ENCODE peak calls at places on chromosomes 4 and X, in nine cellular contexts. One of them, this sample, is unnamed. For H3K4me1, the result is how much of the 10 kb centered on the place peaks cover.

GRCh38 chr4:57119054-57119651 is 9.0 kb upstream of the IGFBP7 start:
- DNase-seq in A549: peak
- DNase-seq in heart left ventricle: peak
- DNase-seq in body of pancreas: peak
- DNase-seq in tibial nerve: peak
- DNase-seq in gastrocnemius medialis: peak
- DNase-seq in sigmoid colon: peak
- DNase-seq in esophagus squamous epithelium: no peak
- DNase-seq in Peyer's patch: no peak
- DNase-seq in this sample: no peak

GRCh38 chrX:135477576-135477975 is 42.9 kb upstream of the INTS6L start:
- DNase-seq in A549: peak
- DNase-seq in heart left ventricle: peak
- DNase-seq in body of pancreas: peak
- DNase-seq in tibial nerve: peak
- DNase-seq in gastrocnemius medialis: no peak
- DNase-seq in sigmoid colon: peak
- DNase-seq in esophagus squamous epithelium: no peak
- DNase-seq in Peyer's patch: no peak
- DNase-seq in this sample: no peak

GRCh38 chrX:96619588-96619987 is 65.1 kb upstream of the DIAPH2 start:
- DNase-seq in A549: no peak
- DNase-seq in heart left ventricle: no peak
- DNase-seq in body of pancreas: no peak
- DNase-seq in tibial nerve: no peak
- DNase-seq in gastrocnemius medialis: no peak
- DNase-seq in sigmoid colon: no peak
- DNase-seq in esophagus squamous epithelium: no peak
- DNase-seq in Peyer's patch: no peak
- DNase-seq in this sample: no peak

GRCh38 chrX:48956728-48957414 is 536 bp downstream of the OTUD5 start:
- DNase-seq in A549: no peak
- DNase-seq in heart left ventricle: no peak
- DNase-seq in body of pancreas: no peak
- DNase-seq in tibial nerve: no peak
- DNase-seq in gastrocnemius medialis: no peak
- DNase-seq in sigmoid colon: no peak
- DNase-seq in esophagus squamous epithelium: no peak
- DNase-seq in Peyer's patch: no peak
- DNase-seq in this sample: no peak

GRCh38 chrX:123422875-123423274 is 238.8 kb downstream of the GRIA3 start:
- DNase-seq in A549: peak
- DNase-seq in heart left ventricle: no peak
- DNase-seq in body of pancreas: peak
- DNase-seq in tibial nerve: no peak
- DNase-seq in gastrocnemius medialis: no peak
- DNase-seq in sigmoid colon: no peak
- DNase-seq in esophagus squamous epithelium: no peak
- DNase-seq in Peyer's patch: no peak
- DNase-seq in this sample: no peak

GRCh38 chr4:170007113-170007512 is 19.1 kb downstream of the MFAP3L start:
- DNase-seq in A549: no peak
- DNase-seq in heart left ventricle: no peak
- DNase-seq in body of pancreas: no peak
- DNase-seq in tibial nerve: no peak
- DNase-seq in gastrocnemius medialis: peak
- DNase-seq in sigmoid colon: no peak
- DNase-seq in esophagus squamous epithelium: no peak
- DNase-seq in Peyer's patch: no peak
- DNase-seq in this sample: no peak

GRCh38 chrX:56248492-56248891 is 16.3 kb downstream of the KLF8 start:
- DNase-seq in A549: peak
- DNase-seq in heart left ventricle: no peak
- DNase-seq in body of pancreas: peak
- DNase-seq in tibial nerve: no peak
- DNase-seq in gastrocnemius medialis: no peak
- DNase-seq in sigmoid colon: peak
- DNase-seq in esophagus squamous epithelium: no peak
- DNase-seq in Peyer's patch: peak
- DNase-seq in this sample: no peak

GRCh38 chrX:5867778-5868177 is 360.9 kb downstream of the NLGN4X start:
- DNase-seq in A549: no peak
- DNase-seq in heart left ventricle: no peak
- DNase-seq in body of pancreas: no peak
- DNase-seq in tibial nerve: no peak
- DNase-seq in gastrocnemius medialis: no peak
- DNase-seq in sigmoid colon: no peak
- DNase-seq in esophagus squamous epithelium: no peak
- DNase-seq in Peyer's patch: no peak
- DNase-seq in this sample: no peak

GRCh38 chr4:54099287-54099958 is 540 bp upstream of the GSX2 start:
- DNase-seq in A549: no peak
- DNase-seq in heart left ventricle: no peak
- DNase-seq in body of pancreas: no peak
- DNase-seq in tibial nerve: no peak
- DNase-seq in gastrocnemius medialis: no peak
- DNase-seq in sigmoid colon: no peak
- DNase-seq in esophagus squamous epithelium: no peak
- DNase-seq in Peyer's patch: no peak
- DNase-seq in this sample: no peak

GRCh38 chr4:143406523-143406922 is 69.8 kb downstream of the GAB1 start:
- DNase-seq in A549: no peak
- DNase-seq in heart left ventricle: no peak
- DNase-seq in body of pancreas: peak
- DNase-seq in tibial nerve: peak
- DNase-seq in gastrocnemius medialis: peak
- DNase-seq in sigmoid colon: peak
- DNase-seq in esophagus squamous epithelium: peak
- DNase-seq in Peyer's patch: peak
- DNase-seq in this sample: no peak

GRCh38 chr4:7333024-7333780 is 101.5 kb downstream of the PSAPL1 start:
- DNase-seq in A549: no peak
- DNase-seq in heart left ventricle: peak
- DNase-seq in body of pancreas: no peak
- DNase-seq in tibial nerve: no peak
- DNase-seq in gastrocnemius medialis: no peak
- DNase-seq in sigmoid colon: no peak
- DNase-seq in esophagus squamous epithelium: no peak
- DNase-seq in Peyer's patch: no peak
- DNase-seq in this sample: no peak

GRCh38 chr4:185204238-185204910 is 574 bp upstream of the CFAP97 start:
- DNase-seq in A549: peak
- DNase-seq in heart left ventricle: no peak
- DNase-seq in body of pancreas: no peak
- DNase-seq in tibial nerve: no peak
- DNase-seq in gastrocnemius medialis: no peak
- DNase-seq in sigmoid colon: no peak
- DNase-seq in esophagus squamous epithelium: no peak
- DNase-seq in Peyer's patch: no peak
- DNase-seq in this sample: no peak

GRCh38 chr4:71524746-71525145 is 185.9 kb downstream of the SLC4A4 start:
- DNase-seq in A549: no peak
- DNase-seq in heart left ventricle: no peak
- DNase-seq in body of pancreas: no peak
- DNase-seq in tibial nerve: no peak
- DNase-seq in gastrocnemius medialis: no peak
- DNase-seq in sigmoid colon: no peak
- DNase-seq in esophagus squamous epithelium: no peak
- DNase-seq in Peyer's patch: no peak
- DNase-seq in this sample: no peak

GRCh38 chr4:164350086-164350485 is 403.8 kb upstream of the SMIM31 start:
- DNase-seq in A549: no peak
- DNase-seq in heart left ventricle: no peak
- DNase-seq in body of pancreas: no peak
- DNase-seq in tibial nerve: no peak
- DNase-seq in gastrocnemius medialis: no peak
- DNase-seq in sigmoid colon: no peak
- DNase-seq in esophagus squamous epithelium: no peak
- DNase-seq in Peyer's patch: no peak
- DNase-seq in this sample: no peak

GRCh38 chrX:86002076-86002896 is 45.1 kb downstream of the CHM start:
- DNase-seq in A549: peak
- DNase-seq in heart left ventricle: no peak
- DNase-seq in body of pancreas: no peak
- DNase-seq in tibial nerve: no peak
- DNase-seq in gastrocnemius medialis: no peak
- DNase-seq in sigmoid colon: no peak
- DNase-seq in esophagus squamous epithelium: no peak
- DNase-seq in Peyer's patch: peak
- DNase-seq in this sample: no peak

GRCh38 chr4:155734065-155734464 is 24.8 kb upstream of the GUCY1B1 start:
- DNase-seq in A549: no peak
- DNase-seq in heart left ventricle: no peak
- DNase-seq in body of pancreas: no peak
- DNase-seq in tibial nerve: no peak
- DNase-seq in gastrocnemius medialis: no peak
- DNase-seq in sigmoid colon: no peak
- DNase-seq in esophagus squamous epithelium: no peak
- DNase-seq in Peyer's patch: no peak
- DNase-seq in this sample: no peak

GRCh38 chr4:157217708-157218107 is 2.8 kb upstream of the GRIA2 start:
- DNase-seq in A549: peak
- DNase-seq in heart left ventricle: no peak
- DNase-seq in body of pancreas: no peak
- DNase-seq in tibial nerve: no peak
- DNase-seq in gastrocnemius medialis: no peak
- DNase-seq in sigmoid colon: no peak
- DNase-seq in esophagus squamous epithelium: no peak
- DNase-seq in Peyer's patch: no peak
- DNase-seq in this sample: no peak

GRCh38 chrX:108582151-108582550 is 142.5 kb downstream of the COL4A5 start:
- DNase-seq in A549: no peak
- DNase-seq in heart left ventricle: no peak
- DNase-seq in body of pancreas: no peak
- DNase-seq in tibial nerve: no peak
- DNase-seq in gastrocnemius medialis: no peak
- DNase-seq in sigmoid colon: no peak
- DNase-seq in esophagus squamous epithelium: no peak
- DNase-seq in Peyer's patch: no peak
- DNase-seq in this sample: no peak

GRCh38 chr4:154466336-154466735 is 25.3 kb downstream of the DCHS2 start:
- DNase-seq in A549: no peak
- DNase-seq in heart left ventricle: no peak
- DNase-seq in body of pancreas: no peak
- DNase-seq in tibial nerve: no peak
- DNase-seq in gastrocnemius medialis: no peak
- DNase-seq in sigmoid colon: no peak
- DNase-seq in esophagus squamous epithelium: no peak
- DNase-seq in Peyer's patch: no peak
- DNase-seq in this sample: no peak

GRCh38 chr4:154465085-154465484 is 26.5 kb downstream of the DCHS2 start:
- DNase-seq in A549: no peak
- DNase-seq in heart left ventricle: no peak
- DNase-seq in body of pancreas: no peak
- DNase-seq in tibial nerve: no peak
- DNase-seq in gastrocnemius medialis: no peak
- DNase-seq in sigmoid colon: no peak
- DNase-seq in esophagus squamous epithelium: no peak
- DNase-seq in Peyer's patch: no peak
- DNase-seq in this sample: no peak

GRCh38 chr4:154471032-154471431 is 20.6 kb downstream of the DCHS2 start:
- DNase-seq in A549: no peak
- DNase-seq in heart left ventricle: no peak
- DNase-seq in body of pancreas: no peak
- DNase-seq in tibial nerve: no peak
- DNase-seq in gastrocnemius medialis: no peak
- DNase-seq in sigmoid colon: no peak
- DNase-seq in esophagus squamous epithelium: no peak
- DNase-seq in Peyer's patch: no peak
- DNase-seq in this sample: no peak

GRCh38 chr4:154464654-154465053 is 26.9 kb downstream of the DCHS2 start:
- DNase-seq in A549: no peak
- DNase-seq in heart left ventricle: no peak
- DNase-seq in body of pancreas: no peak
- DNase-seq in tibial nerve: no peak
- DNase-seq in gastrocnemius medialis: no peak
- DNase-seq in sigmoid colon: no peak
- DNase-seq in esophagus squamous epithelium: no peak
- DNase-seq in Peyer's patch: no peak
- DNase-seq in this sample: no peak

GRCh38 chr4:154467886-154468285 is 23.7 kb downstream of the DCHS2 start:
- DNase-seq in A549: no peak
- DNase-seq in heart left ventricle: no peak
- DNase-seq in body of pancreas: no peak
- DNase-seq in tibial nerve: no peak
- DNase-seq in gastrocnemius medialis: no peak
- DNase-seq in sigmoid colon: no peak
- DNase-seq in esophagus squamous epithelium: no peak
- DNase-seq in Peyer's patch: no peak
- DNase-seq in this sample: no peak
- TF ChIP-seq POLR2A in A549: no peak
- TF ChIP-seq POLR2A in heart left ventricle: no peak
- TF ChIP-seq POLR2A in body of pancreas: no peak
- TF ChIP-seq POLR2A in tibial nerve: no peak
- TF ChIP-seq POLR2A in gastrocnemius medialis: no peak
- TF ChIP-seq POLR2A in sigmoid colon: no peak
- TF ChIP-seq POLR2A in esophagus squamous epithelium: no peak
- TF ChIP-seq POLR2A in Peyer's patch: no peak
- TF ChIP-seq POLR2A in this sample: no peak

GRCh38 chrX:45774961-45775360 is 574.3 kb upstream of the DIPK2B start:
- DNase-seq in A549: no peak
- DNase-seq in heart left ventricle: no peak
- DNase-seq in body of pancreas: no peak
- DNase-seq in tibial nerve: no peak
- DNase-seq in gastrocnemius medialis: peak
- DNase-seq in sigmoid colon: peak
- DNase-seq in esophagus squamous epithelium: no peak
- DNase-seq in Peyer's patch: no peak
- DNase-seq in this sample: no peak
- H3K4me3 ChIP-seq in A549: peak
- H3K4me3 ChIP-seq in heart left ventricle: no peak
- H3K4me3 ChIP-seq in body of pancreas: no peak
- H3K4me3 ChIP-seq in tibial nerve: no peak
- H3K4me3 ChIP-seq in gastrocnemius medialis: no peak
- H3K4me3 ChIP-seq in sigmoid colon: no peak
- H3K4me3 ChIP-seq in esophagus squamous epithelium: no peak
- H3K4me3 ChIP-seq in Peyer's patch: no peak
- H3K4me3 ChIP-seq in this sample: no peak

GRCh38 chr4:92064574-92064973 is 239.2 kb upstream of the GRID2 start:
- DNase-seq in A549: no peak
- DNase-seq in heart left ventricle: no peak
- DNase-seq in body of pancreas: no peak
- DNase-seq in tibial nerve: no peak
- DNase-seq in gastrocnemius medialis: no peak
- DNase-seq in sigmoid colon: no peak
- DNase-seq in esophagus squamous epithelium: no peak
- DNase-seq in Peyer's patch: no peak
- DNase-seq in this sample: no peak
- H3K4me1 ChIP-seq in A549: under half
- H3K4me1 ChIP-seq in heart left ventricle: under half
- H3K4me1 ChIP-seq in body of pancreas: under half
- H3K4me1 ChIP-seq in tibial nerve: under half
- H3K4me1 ChIP-seq in gastrocnemius medialis: under half
- H3K4me1 ChIP-seq in sigmoid colon: under half
- H3K4me1 ChIP-seq in esophagus squamous epithelium: under half
- H3K4me1 ChIP-seq in Peyer's patch: under half
- H3K4me1 ChIP-seq in this sample: under half

DNA sequence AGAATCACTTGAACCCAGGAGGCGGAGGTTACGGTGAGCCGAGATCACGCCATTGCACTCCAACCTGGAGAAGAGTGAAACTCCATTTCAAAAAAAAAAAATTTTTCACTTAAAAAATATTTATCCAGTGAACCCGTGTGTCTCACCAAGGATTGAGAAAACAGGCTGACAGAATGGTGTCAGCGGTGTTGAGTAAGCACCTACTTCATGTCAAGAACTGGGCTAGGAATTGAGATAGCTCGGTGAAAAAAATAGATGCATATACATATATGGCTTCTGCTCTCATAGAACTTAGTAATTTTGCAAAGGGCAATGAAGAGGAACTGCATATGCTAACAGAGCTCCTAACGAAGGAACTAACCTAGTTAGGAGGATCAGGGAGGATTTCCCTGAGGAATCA is 297.3 kb downstream of the TENM3 start:
- DNase-seq in A549: no peak
- DNase-seq in heart left ventricle: no peak
- DNase-seq in body of pancreas: no peak
- DNase-seq in tibial nerve: no peak
- DNase-seq in gastrocnemius medialis: no peak
- DNase-seq in sigmoid colon: no peak
- DNase-seq in esophagus squamous epithelium: no peak
- DNase-seq in Peyer's patch: no peak
- DNase-seq in this sample: no peak
- TF ChIP-seq POLR2A in A549: no peak
- TF ChIP-seq POLR2A in heart left ventricle: no peak
- TF ChIP-seq POLR2A in body of pancreas: no peak
- TF ChIP-seq POLR2A in tibial nerve: no peak
- TF ChIP-seq POLR2A in gastrocnemius medialis: no peak
- TF ChIP-seq POLR2A in sigmoid colon: no peak
- TF ChIP-seq POLR2A in esophagus squamous epithelium: no peak
- TF ChIP-seq POLR2A in Peyer's patch: no peak
- TF ChIP-seq POLR2A in this sample: no peak

This sample was measured in esophagus muscularis mucosa.